ENCODE peak calls at places on chromosomes 5 and 9, in eight cellular contexts. I is thoracic aorta; T is CD8-positive, alpha-beta T cell; F is OCI-LY7; V is HCT116; X is gastrocnemius medialis; Q is adipocyte; D is adrenal gland. B is an unnamed sample.
A peak's percentile ranks its signal among the peaks of the same experiment; 100 is the strongest.

GRCh38 chr9:95024097-95024671 is 293.3 kb downstream of the FANCC start:
- DNase-seq in V (no peak), F (no peak), D (peak; percentile 69), I (no peak), X (peak; percentile 89), Q (no peak), T (no peak), B (peak; percentile 38)

GRCh38 chr9:3760031-3760430 is 234.2 kb upstream of the RFX3 start:
- DNase-seq in Q (no peak), F (no peak), T (no peak), D (no peak), I (no peak), V (no peak), X (no peak), B (no peak)

GRCh38 chr5:156589859-156590216 is 260.3 kb upstream of the PPP1R2B start:
- DNase-seq in D (no peak), T (no peak), V (no peak), X (no peak), F (no peak), Q (no peak), I (no peak), B (no peak)

GRCh38 chr5:177290816-177291596 is 12.5 kb downstream of the RAB24 start:
- DNase-seq in V (no peak), T (no peak), D (no peak), F (peak; percentile 85), I (no peak), X (no peak), Q (no peak), B (no peak)

GRCh38 chr9:89956907-89957306 is 352.1 kb downstream of the GADD45G start:
- DNase-seq in Q (no peak), I (no peak), X (peak; percentile 36), V (no peak), D (no peak), F (no peak), T (no peak), B (no peak)

GRCh38 chr9:70884276-70884675 is 237.1 kb downstream of the TRPM3 start:
- DNase-seq in I (no peak), D (no peak), F (no peak), Q (peak; percentile 45), T (no peak), X (no peak), V (no peak), B (no peak)

GRCh38 chr5:133884525-133885311 is 83.7 kb downstream of the C5orf15 start:
- DNase-seq in I (no peak), F (no peak), X (no peak), V (no peak), T (no peak), Q (no peak), D (no peak), B (no peak)

GRCh38 chr5:40441733-40442132 is 238.0 kb upstream of the PTGER4 start:
- DNase-seq in T (no peak), X (no peak), I (no peak), F (no peak), Q (no peak), V (no peak), D (no peak), B (no peak)

GRCh38 chr5:126395198-126395597 is 28.0 kb upstream of the GRAMD2B start:
- DNase-seq in Q (peak; percentile 68), V (no peak), F (no peak), X (no peak), I (no peak), D (no peak), T (no peak), B (no peak)

GRCh38 chr5:112312295-112312694 is 106.8 kb downstream of the EPB41L4A start:
- DNase-seq in D (no peak), F (no peak), X (no peak), Q (no peak), I (no peak), V (no peak), T (no peak), B (no peak)

GRCh38 chr5:77947051-77947428 is 170.9 kb upstream of the TBCA start:
- DNase-seq in V (no peak), Q (no peak), I (no peak), X (no peak), D (no peak), F (no peak), T (no peak), B (no peak)

GRCh38 chr5:31867219-31867618 is 228.3 kb downstream of the PDZD2 start:
- DNase-seq in T (no peak), I (no peak), F (no peak), V (no peak), X (no peak), D (no peak), Q (no peak), B (no peak)

GRCh38 chr5:165232187-165232586 is 1726.8 kb downstream of the MAT2B start:
- DNase-seq in Q (no peak), D (no peak), F (no peak), I (no peak), V (no peak), X (no peak), T (no peak), B (no peak)
- H3K4me1 ChIP-seq in Q (no peaks in the 10 kb centered on the region), D (no peaks in the 10 kb centered on the region), F (no peaks in the 10 kb centered on the region), I (no peaks in the 10 kb centered on the region), V (no peaks in the 10 kb centered on the region), X (no peaks in the 10 kb centered on the region), T (no peaks in the 10 kb centered on the region), B (no peaks in the 10 kb centered on the region)

GRCh38 chr9:88578486-88579362 is 43.7 kb downstream of the NXNL2 start:
- DNase-seq in D (peak; percentile 93), Q (peak; percentile 94), F (peak; percentile 62), I (peak; percentile 21), V (peak; percentile 53), T (peak; percentile 31), X (peak; percentile 38), B (peak; percentile 86)
- H3K4me3 ChIP-seq in D (no peak overlapping the region), Q (no peak overlapping the region), F (no peak overlapping the region), I (peak overlapping the region; percentile 23), V (no peak overlapping the region), T (no peak overlapping the region), X (no peak overlapping the region), B (no peak overlapping the region)

GRCh38 chr9:2297771-2298170 is 282.6 kb downstream of the SMARCA2 start:
- DNase-seq in Q (no peak), T (no peak), X (no peak), F (no peak), V (no peak), D (no peak), I (no peak), B (no peak)
- H3K4me1 ChIP-seq in Q (peaks cover 16% of the 10 kb centered on the region), T (no peaks in the 10 kb centered on the region), X (peaks cover 6% of the 10 kb centered on the region), F (no peaks in the 10 kb centered on the region), V (no peaks in the 10 kb centered on the region), D (no peaks in the 10 kb centered on the region), I (no peaks in the 10 kb centered on the region), B (no peaks in the 10 kb centered on the region)

GRCh38 chr9:113622038-113622437 is 158.5 kb downstream of the RGS3 start:
- DNase-seq in I (no peak), F (no peak), V (no peak), X (no peak), Q (no peak), T (no peak), D (peak; percentile 10), B (no peak)

GRCh38 chr9:113620016-113620376 is 156.5 kb downstream of the RGS3 start:
- DNase-seq in X (no peak), D (no peak), I (no peak), T (no peak), V (no peak), Q (no peak), F (no peak), B (no peak)

GRCh38 chr9:113621309-113621791 is 157.8 kb downstream of the RGS3 start:
- DNase-seq in X (peak; percentile 60), F (no peak), T (no peak), I (peak; percentile 72), D (peak; percentile 88), Q (peak; percentile 92), V (no peak), B (peak; percentile 88)

GRCh38 chr9:113619156-113619861 is 155.8 kb downstream of the RGS3 start:
- DNase-seq in T (no peak), Q (no peak), F (no peak), V (no peak), X (no peak), D (peak; percentile 42), I (no peak), B (no peak)

DNA sequence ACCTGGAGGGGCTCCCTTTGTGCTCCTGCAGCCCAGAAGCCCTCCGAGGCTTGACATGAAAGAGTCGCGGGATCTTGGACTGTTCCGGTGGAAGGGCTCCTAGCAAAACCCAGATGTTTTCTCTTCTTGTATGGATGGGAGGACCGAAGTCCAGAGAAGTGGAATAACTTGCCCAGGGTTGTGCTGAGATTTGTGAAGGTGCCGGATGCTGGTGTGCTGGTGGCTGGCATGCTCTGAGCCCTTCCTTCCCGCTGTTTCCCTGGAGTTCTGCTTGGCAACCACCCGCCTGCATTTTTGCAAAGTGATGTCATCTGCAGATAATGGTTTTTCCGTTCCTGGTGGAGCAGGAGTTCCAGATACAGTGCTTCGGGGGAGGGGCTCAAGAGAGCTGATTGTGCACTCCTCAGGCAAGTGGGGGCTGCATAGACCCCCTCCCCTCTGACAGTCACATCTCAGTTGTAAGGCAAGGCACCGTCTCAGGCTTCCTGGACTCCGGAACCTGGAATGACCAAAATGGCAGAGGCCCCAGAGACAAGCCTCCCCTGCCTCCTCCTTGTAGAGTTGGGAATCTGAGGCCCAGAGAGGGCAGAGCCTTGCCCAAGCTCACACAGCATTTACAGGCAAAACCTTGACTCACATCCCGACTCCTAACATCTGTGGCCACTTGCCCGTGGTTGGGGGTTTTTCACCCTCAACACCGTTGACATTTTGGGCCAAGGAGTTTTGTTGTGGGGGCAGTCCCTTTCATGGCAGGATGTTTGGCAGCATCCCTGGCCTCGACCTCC is 157.0 kb downstream of the RGS3 start:
- DNase-seq in V (peak; percentile 56), I (no peak), F (no peak), Q (peak; percentile 86), X (peak; percentile 41), D (peak; percentile 95), T (no peak), B (peak; percentile 74)
- H3K4me3 ChIP-seq in V (no peak overlapping the region), I (peak overlapping the region; percentile 62), F (no peak overlapping the region), Q (peak overlapping the region; percentile 61), X (no peak overlapping the region), D (no peak overlapping the region), T (no peak overlapping the region), B (peak overlapping the region; percentile 12)

GRCh38 chr5:172405226-172405625 is 49.1 kb downstream of the SH3PXD2B start:
- DNase-seq in T (no peak), V (no peak), I (no peak), Q (no peak), F (no peak), D (no peak), X (no peak), B (no peak)

GRCh38 chr5:172410160-172410559 is 44.2 kb downstream of the SH3PXD2B start:
- DNase-seq in I (no peak), D (no peak), X (no peak), Q (no peak), V (no peak), T (no peak), F (no peak), B (no peak)

GRCh38 chr5:172405708-172406107 is 48.6 kb downstream of the SH3PXD2B start:
- DNase-seq in F (no peak), T (no peak), X (no peak), Q (no peak), I (no peak), V (no peak), D (no peak), B (no peak)

GRCh38 chr5:172407241-172407691 is 47.1 kb downstream of the SH3PXD2B start:
- DNase-seq in D (peak; percentile 65), F (no peak), X (no peak), Q (no peak), I (no peak), V (no peak), T (no peak), B (no peak)

GRCh38 chr5:172407861-172408260 is 46.5 kb downstream of the SH3PXD2B start:
- DNase-seq in T (no peak), D (peak; percentile 93), V (no peak), I (no peak), X (no peak), F (no peak), Q (peak; percentile 60), B (no peak)
- H3K4me1 ChIP-seq in T (no peaks in the 10 kb centered on the region), D (peaks cover 71% of the 10 kb centered on the region), V (no peaks in the 10 kb centered on the region), I (peaks cover 21% of the 10 kb centered on the region), X (peaks cover 12% of the 10 kb centered on the region), F (no peaks in the 10 kb centered on the region), Q (peaks cover 55% of the 10 kb centered on the region), B (peaks cover 2% of the 10 kb centered on the region)